ENCODE peak calls at places on chromosomes 16 and 17, in six cellular contexts. N, Y, R, D, H and F are unnamed samples. For H3K27me3, the result is how much of the 10 kb centered on the place peaks cover.

GRCh38 chr16:54106078-54106477 is 180.5 kb downstream of the IRX3 start:
- DNase-seq in H (no peak), D (no peak), N (no peak), R (no peak), Y (no peak), F (no peak)

GRCh38 chr17:81387235-81388060 is 7.8 kb upstream of the BAHCC1 start:
- DNase-seq in N (peak), Y (peak), D (peak), H (peak), R (peak), F (no peak)

GRCh38 chr17:8894673-8895578 is 27.5 kb upstream of the PIK3R6 start:
- DNase-seq in H (peak), D (peak), N (no peak), R (peak), Y (peak), F (peak)

GRCh38 chr16:79137528-79137927 is 463.0 kb downstream of the MAF start:
- DNase-seq in N (peak), Y (no peak), R (no peak), H (no peak), D (no peak), F (no peak)

GRCh38 chr16:17358350-17358749 is 112.4 kb downstream of the XYLT1 start:
- DNase-seq in H (no peak), N (no peak), D (no peak), Y (no peak), R (no peak), F (no peak)

GRCh38 chr17:22704674-22705073 is 1012.4 kb downstream of the KCNJ18 start:
- DNase-seq in H (no peak), R (peak), D (no peak), N (no peak), Y (no peak), F (no peak)

GRCh38 chr16:1164382-1164781 is 11.5 kb downstream of the CACNA1H start:
- DNase-seq in R (no peak), N (no peak), H (no peak), D (no peak), Y (no peak), F (no peak)

GRCh38 chr16:80105160-80105559 is 435.6 kb upstream of the DYNLRB2 start:
- DNase-seq in Y (no peak), H (no peak), R (peak), N (no peak), D (no peak), F (no peak)

GRCh38 chr17:80636356-80637285 is 92.0 kb downstream of the RPTOR start:
- DNase-seq in H (no peak), N (no peak), R (no peak), D (no peak), Y (no peak), F (no peak)

GRCh38 chr16:48820379-48820778 is 210.4 kb upstream of the N4BP1 start:
- DNase-seq in N (no peak), R (no peak), H (no peak), D (no peak), Y (no peak), F (no peak)

GRCh38 chr16:79089735-79090284 is 510.7 kb downstream of the MAF start:
- DNase-seq in D (no peak), N (peak), R (no peak), Y (no peak), H (peak), F (no peak)

GRCh38 chr17:69732272-69732671 is 317.8 kb downstream of the MAP2K6 start:
- DNase-seq in Y (no peak), D (no peak), H (no peak), R (no peak), N (no peak), F (peak)

GRCh38 chr16:78108451-78108850 is 9.0 kb downstream of the WWOX start:
- DNase-seq in H (no peak), D (no peak), N (no peak), R (no peak), Y (no peak), F (no peak)

GRCh38 chr16:5336898-5337297 is 239.3 kb upstream of the EEF2KMT start:
- DNase-seq in N (no peak), H (no peak), R (no peak), Y (no peak), D (no peak), F (no peak)

GRCh38 chr17:45718791-45719190 is 65.3 kb upstream of the CRHR1 start:
- DNase-seq in D (no peak), N (no peak), H (no peak), Y (no peak), R (peak), F (no peak)

GRCh38 chr17:15411556-15412198 is 55.7 kb downstream of the CDRT4 start:
- DNase-seq in H (no peak), Y (no peak), N (peak), R (no peak), D (peak), F (no peak)

GRCh38 chr17:28166478-28166877 is 124.0 kb downstream of the NLK start:
- DNase-seq in N (no peak), D (no peak), Y (no peak), H (no peak), R (no peak), F (no peak)

GRCh38 chr17:63274156-63274555 is 171.9 kb downstream of the CYB561 start:
- DNase-seq in Y (no peak), N (no peak), D (peak), H (no peak), R (peak), F (no peak)

GRCh38 chr16:87926246-87927194 is 9.8 kb downstream of the CA5A start:
- DNase-seq in R (no peak), Y (no peak), H (no peak), D (no peak), N (no peak), F (no peak)

GRCh38 chr17:253091-253846 is 71.8 kb upstream of the DOC2B start:
- DNase-seq in N (peak), R (no peak), D (no peak), H (peak), Y (peak), F (no peak)

GRCh38 chr17:35981908-35982330 is 622 bp upstream of the CCL16 start:
- DNase-seq in H (no peak), R (no peak), Y (no peak), N (no peak), D (no peak), F (no peak)

GRCh38 chr16:79047337-79047736 is 553.2 kb downstream of the MAF start:
- DNase-seq in H (no peak), Y (no peak), D (no peak), N (no peak), R (peak), F (no peak)

GRCh38 chr16:27839419-27839818 is 224.1 kb downstream of the GSG1L start:
- DNase-seq in Y (no peak), H (no peak), R (peak), D (no peak), N (no peak), F (no peak)

GRCh38 chr17:44916781-44917241 is 1.5 kb upstream of the GFAP start:
- DNase-seq in H (no peak), N (peak), D (peak), R (peak), Y (no peak), F (no peak)

GRCh38 chr16:89574681-89575246 is 794 bp upstream of the CPNE7 start:
- DNase-seq in N (no peak), D (peak), Y (peak), R (peak), H (peak), F (no peak)

GRCh38 chr16:31177136-31177535 is 2.8 kb upstream of the FUS start:
- DNase-seq in H (no peak), R (peak), Y (no peak), D (no peak), N (no peak), F (no peak)

GRCh38 chr17:73539176-73539575 is 105.1 kb downstream of the SDK2 start:
- DNase-seq in H (no peak), R (no peak), N (no peak), Y (no peak), D (no peak), F (no peak)

GRCh38 chr17:76266244-76266938 is 1.2 kb downstream of the UBALD2 start:
- DNase-seq in N (no peak), H (peak), Y (no peak), D (no peak), R (no peak), F (no peak)

GRCh38 chr17:7380855-7381683 is at the start of gene TNK1:
- DNase-seq in H (peak), D (peak), R (peak), Y (peak), N (peak), F (no peak)

GRCh38 chr17:7384489-7385081 is 3.7 kb downstream of the TNK1 start:
- DNase-seq in Y (no peak), R (no peak), D (no peak), N (no peak), H (no peak), F (no peak)

GRCh38 chr17:7383742-7384488 is 3.0 kb downstream of the TNK1 start:
- DNase-seq in N (peak), H (no peak), R (no peak), D (peak), Y (peak), F (no peak)

GRCh38 chr17:7382901-7383300 is 2.0 kb downstream of the TNK1 start:
- DNase-seq in H (no peak), D (no peak), N (no peak), R (no peak), Y (no peak), F (no peak)

GRCh38 chr17:7383371-7383741 is 2.5 kb downstream of the TNK1 start:
- DNase-seq in Y (no peak), N (no peak), R (no peak), D (no peak), H (no peak), F (no peak)
- H3K27me3 ChIP-seq in Y (under half), N (under half), R (under half), D (under half), H (under half), F (under half)

GRCh38 chr16:10558746-10559641 is 21.4 kb downstream of the EMP2 start:
- DNase-seq in H (peak), R (peak), N (peak), Y (peak), D (peak), F (no peak)
- H3K4me3 ChIP-seq in H (no peak), R (peak), N (no peak), Y (peak), D (peak), F (no peak)

GRCh38 chr17:6923385-6923784 is 72.5 kb upstream of the ALOX12 start:
- DNase-seq in Y (no peak), N (no peak), H (no peak), R (no peak), D (no peak), F (no peak)
- H3K27me3 ChIP-seq in Y (under half), N (under half), H (under half), R (under half), D (under half), F (under half)

GRCh38 chr17:47847341-47848197 is 3.4 kb downstream of the SP6 start:
- DNase-seq in D (no peak), R (no peak), N (no peak), H (no peak), Y (no peak), F (no peak)
- H3K4me3 ChIP-seq in D (no peak), R (no peak), N (no peak), H (no peak), Y (no peak), F (no peak)

GRCh38 chr17:39671651-39672521 is 3.6 kb downstream of the PNMT start:
- DNase-seq in R (peak), N (no peak), D (peak), H (peak), Y (peak), F (no peak)
- H3K27me3 ChIP-seq in R (under half), N (under half), D (under half), H (under half), Y (under half), F (under half)

DNA sequence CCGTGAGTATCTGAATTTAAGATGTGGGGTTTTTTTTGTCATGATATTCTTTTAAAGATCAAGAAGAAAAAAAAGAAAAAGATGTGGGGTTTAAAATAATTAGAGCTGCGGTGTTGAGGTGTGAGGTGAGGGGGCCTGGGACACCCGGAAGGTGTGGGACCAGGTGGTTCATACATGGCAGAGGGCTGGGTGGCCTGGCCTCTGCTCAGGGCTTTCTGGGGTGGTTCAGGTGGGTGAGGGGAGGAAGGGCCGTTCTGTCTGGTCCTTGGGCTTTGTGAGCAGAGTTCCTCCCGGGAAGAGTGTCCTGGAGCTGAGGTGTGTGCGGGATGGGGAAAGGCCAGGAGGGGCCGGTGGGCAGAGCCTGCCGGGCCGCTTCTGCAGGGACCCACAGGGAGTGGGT is 5.0 kb downstream of the PRSS27 start:
- DNase-seq in Y (no peak), N (no peak), R (no peak), D (no peak), H (no peak), F (no peak)
- H3K4me3 ChIP-seq in Y (peak), N (no peak), R (no peak), D (no peak), H (no peak), F (no peak)

GRCh38 chr16:67247698-67248400 is 568 bp upstream of the FHOD1 start:
- DNase-seq in H (no peak), Y (no peak), D (no peak), N (no peak), R (no peak), F (no peak)

GRCh38 chr16:67249178-67249759 is 490 bp downstream of the SLC9A5 start:
- DNase-seq in H (no peak), D (no peak), Y (no peak), R (no peak), N (no peak), F (no peak)

GRCh38 chr16:67246945-67247697 is at the start of gene FHOD1:
- DNase-seq in D (peak), H (peak), N (peak), R (peak), Y (peak), F (peak)

GRCh38 chr16:67249762-67250327 is 1.1 kb downstream of the SLC9A5 start:
- DNase-seq in H (no peak), D (peak), R (no peak), Y (no peak), N (no peak), F (no peak)

DNA sequence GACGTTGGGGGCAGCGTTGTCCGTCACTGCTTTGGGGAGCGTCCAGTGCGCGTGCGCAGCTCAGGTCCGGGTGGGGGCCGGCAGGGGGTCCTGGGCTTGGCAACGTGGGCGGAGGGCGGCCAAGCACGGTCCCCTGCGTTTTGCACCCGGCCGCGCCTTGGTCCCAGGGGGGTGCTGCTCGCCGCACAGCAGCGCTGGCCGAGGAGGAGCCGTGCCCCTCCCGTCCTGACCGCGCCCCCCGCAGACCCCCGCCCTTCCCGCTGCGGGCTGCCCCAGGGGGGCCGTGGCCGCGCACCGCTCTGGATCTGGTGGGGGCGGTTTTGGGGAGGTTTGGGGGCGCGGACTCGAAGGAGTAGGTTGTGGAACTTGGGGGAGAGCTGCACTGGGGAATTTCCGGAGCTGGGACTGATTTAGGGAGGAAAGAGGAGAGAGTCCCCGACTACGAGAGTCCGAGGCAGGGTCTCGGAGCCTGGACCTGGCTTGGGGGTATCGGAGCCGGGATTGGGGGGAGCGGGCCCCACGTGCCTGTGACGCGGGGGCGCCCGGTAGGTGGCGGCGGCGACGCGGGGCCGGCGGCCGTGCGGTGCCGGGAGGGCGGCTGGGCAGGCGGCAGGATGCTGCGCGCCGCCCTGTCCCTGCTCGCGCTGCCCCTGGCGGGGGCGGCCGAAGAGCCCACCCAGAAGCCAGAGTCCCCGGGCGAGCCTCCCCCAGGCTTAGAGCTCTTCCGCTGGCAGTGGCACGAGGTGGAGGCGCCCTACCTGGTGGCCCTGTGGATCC is at the start of gene SLC9A5:
- DNase-seq in N (peak), R (no peak), Y (no peak), H (no peak), D (peak), F (no peak)
- H3K27me3 ChIP-seq in N (under half), R (under half), Y (under half), H (under half), D (under half), F (under half)

GRCh38 chr17:48626470-48627241 is 498 bp upstream of the HOXB9 start:
- DNase-seq in R (peak), H (peak), N (no peak), D (no peak), Y (no peak), F (no peak)
- H3K4me3 ChIP-seq in R (peak), H (peak), N (no peak), D (no peak), Y (peak), F (no peak)

DNA sequence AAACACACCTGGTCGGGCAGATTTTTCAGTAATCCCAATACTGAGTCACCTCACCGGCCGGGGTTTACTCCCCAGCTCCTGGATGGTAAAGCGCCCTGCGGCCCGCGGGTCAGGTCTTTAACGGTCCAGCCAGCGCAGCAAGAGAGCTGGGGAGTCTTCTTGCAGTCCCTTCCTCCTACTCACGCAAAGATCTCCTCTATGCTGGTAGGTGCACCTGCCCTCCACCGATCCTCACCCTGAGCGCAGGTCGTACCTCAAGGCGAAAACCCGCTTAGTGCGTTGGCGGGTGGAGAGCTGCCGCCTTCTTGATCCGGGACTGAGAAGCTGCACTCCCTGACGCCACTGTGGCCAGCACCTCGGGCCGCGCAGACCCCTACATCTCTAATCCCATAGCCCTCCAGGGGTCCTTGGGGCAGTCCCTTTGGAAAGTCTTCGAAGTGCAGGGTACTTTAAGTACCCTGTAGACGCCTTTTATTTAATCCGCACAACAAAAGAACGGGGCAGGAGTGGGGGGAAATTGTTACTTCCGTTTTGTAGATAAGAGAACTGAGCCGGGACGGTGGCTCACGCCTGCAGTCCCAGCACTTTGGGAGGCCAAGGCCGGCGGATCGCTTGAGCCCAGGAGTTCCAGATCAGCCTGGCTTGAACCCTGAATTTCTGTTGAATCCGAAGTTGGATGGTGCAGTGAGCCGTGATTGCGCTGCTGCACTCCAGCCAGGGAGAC is 10.4 kb upstream of the HOXB13 start:
- DNase-seq in Y (no peak), H (no peak), D (no peak), N (no peak), R (peak), F (no peak)
- H3K27me3 ChIP-seq in Y (half or more), H (under half), D (under half), N (under half), R (under half), F (half or more)

DNA sequence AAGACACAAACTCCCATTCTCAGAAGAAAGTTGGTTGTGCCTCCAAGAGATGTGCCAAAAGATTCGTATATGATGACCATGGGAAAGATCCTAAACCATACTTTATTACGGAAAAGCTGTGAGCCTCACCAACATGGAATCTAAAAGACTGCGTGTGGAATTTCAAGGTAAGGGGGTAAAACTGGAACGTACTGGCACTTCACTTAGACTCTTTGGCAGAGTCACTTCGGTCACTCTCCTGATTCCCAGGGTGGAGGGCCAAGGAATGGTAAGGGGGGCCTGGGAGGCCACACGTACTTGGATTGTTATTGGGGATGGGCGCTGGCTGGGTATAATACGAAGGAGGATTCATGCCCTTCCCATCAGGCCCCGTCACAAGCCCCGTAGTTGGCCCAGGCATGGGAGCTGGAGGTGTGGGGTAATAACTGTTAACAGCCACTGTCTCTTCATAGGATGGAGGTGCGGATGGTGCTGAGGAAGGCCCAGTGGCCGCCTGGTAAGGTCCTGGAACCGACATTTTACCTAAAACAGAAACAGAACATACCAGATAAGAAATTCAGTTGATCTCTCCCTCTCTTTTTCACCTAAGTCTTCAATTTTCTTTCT is 30.4 kb downstream of the LITAF start:
- DNase-seq in R (no peak), Y (no peak), D (no peak), N (no peak), H (no peak), F (no peak)
- H3K4me3 ChIP-seq in R (no peak), Y (no peak), D (no peak), N (no peak), H (no peak), F (no peak)